ENCODE peak calls at places on chromosomes 16 and 17, in four cellular contexts. One of them, this sample, is unnamed.
A peak's percentile ranks its signal among the peaks of the same experiment; 100 is the strongest.

GRCh38 chr17:55155867-55156560 is 108.7 kb upstream of the HLF start:
- DNase-seq in thoracic aorta: no peak
- DNase-seq in endodermal cell: no peak
- DNase-seq in tibial artery: no peak
- DNase-seq in this sample: no peak

GRCh38 chr16:18979936-18980335 is 3.8 kb upstream of the TMC7 start:
- DNase-seq in tibial artery: no peak
- DNase-seq in endodermal cell: no peak
- DNase-seq in thoracic aorta: no peak
- DNase-seq in this sample: no peak

GRCh38 chr17:46028374-46028773 is 29.3 kb downstream of the STH start:
- DNase-seq in thoracic aorta: no peak
- DNase-seq in endodermal cell: no peak
- DNase-seq in tibial artery: no peak
- DNase-seq in this sample: no peak

GRCh38 chr16:25014500-25015147 is 545 bp downstream of the ARHGAP17 start:
- DNase-seq in endodermal cell: peak; percentile 83
- DNase-seq in thoracic aorta: no peak
- DNase-seq in tibial artery: peak; percentile 52
- DNase-seq in this sample: peak; percentile 57

GRCh38 chr17:83155128-83156081 is 76.0 kb downstream of the METRNL start:
- DNase-seq in tibial artery: peak; percentile 69
- DNase-seq in thoracic aorta: no peak
- DNase-seq in endodermal cell: peak; percentile 54
- DNase-seq in this sample: no peak

GRCh38 chr17:45052052-45052772 is 780 bp upstream of the DCAKD start:
- DNase-seq in endodermal cell: peak; percentile 85
- DNase-seq in tibial artery: peak; percentile 39
- DNase-seq in thoracic aorta: no peak
- DNase-seq in this sample: peak; percentile 55

GRCh38 chr17:36920032-36921000 is 17.0 kb upstream of the LHX1 start:
- DNase-seq in thoracic aorta: no peak
- DNase-seq in endodermal cell: peak; percentile 76
- DNase-seq in tibial artery: no peak
- DNase-seq in this sample: no peak

GRCh38 chr17:19342611-19343255 is 19.8 kb downstream of the B9D1 start:
- DNase-seq in tibial artery: no peak
- DNase-seq in endodermal cell: peak; percentile 55
- DNase-seq in thoracic aorta: no peak
- DNase-seq in this sample: no peak

GRCh38 chr16:49788505-49788904 is 67.4 kb downstream of the ZNF423 start:
- DNase-seq in endodermal cell: no peak
- DNase-seq in thoracic aorta: no peak
- DNase-seq in tibial artery: no peak
- DNase-seq in this sample: no peak

GRCh38 chr17:44941712-44942331 is 5.8 kb downstream of the KIF18B start:
- DNase-seq in endodermal cell: peak; percentile 56
- DNase-seq in tibial artery: no peak
- DNase-seq in thoracic aorta: no peak
- DNase-seq in this sample: peak; percentile 22

GRCh38 chr17:83079340-83079747 is at the start of gene METRNL:
- DNase-seq in endodermal cell: peak; percentile 94
- DNase-seq in thoracic aorta: no peak
- DNase-seq in tibial artery: peak; percentile 72
- DNase-seq in this sample: peak; percentile 87

GRCh38 chr17:63774141-63774981 is at the start of gene DDX42:
- DNase-seq in endodermal cell: peak; percentile 98
- DNase-seq in thoracic aorta: peak; percentile 53
- DNase-seq in tibial artery: peak; percentile 84
- DNase-seq in this sample: peak; percentile 91

GRCh38 chr16:53099318-53100130 is 44.7 kb downstream of the CHD9 start:
- DNase-seq in tibial artery: peak; percentile 92
- DNase-seq in thoracic aorta: peak; percentile 66
- DNase-seq in endodermal cell: peak; percentile 97
- DNase-seq in this sample: peak; percentile 96

GRCh38 chr17:29179232-29180036 is 764 bp downstream of the MYO18A start:
- DNase-seq in endodermal cell: peak; percentile 98
- DNase-seq in thoracic aorta: no peak
- DNase-seq in tibial artery: no peak
- DNase-seq in this sample: peak; percentile 83

GRCh38 chr17:45841883-45842525 is 2.7 kb upstream of the SPPL2C start:
- DNase-seq in tibial artery: no peak
- DNase-seq in endodermal cell: no peak
- DNase-seq in thoracic aorta: no peak
- DNase-seq in this sample: no peak

GRCh38 chr16:22141746-22142145 is 20.6 kb upstream of the SDR42E2 start:
- DNase-seq in endodermal cell: peak; percentile 82
- DNase-seq in thoracic aorta: no peak
- DNase-seq in tibial artery: no peak
- DNase-seq in this sample: no peak

GRCh38 chr17:35254107-35254802 is 11.4 kb downstream of the SLFN5 start:
- DNase-seq in thoracic aorta: peak; percentile 56
- DNase-seq in endodermal cell: peak; percentile 18
- DNase-seq in tibial artery: peak; percentile 85
- DNase-seq in this sample: peak; percentile 53

GRCh38 chr16:46768809-46769208 is 20.7 kb upstream of the MYLK3 start:
- DNase-seq in tibial artery: no peak
- DNase-seq in thoracic aorta: no peak
- DNase-seq in endodermal cell: no peak
- DNase-seq in this sample: no peak

GRCh38 chr17:17098426-17099035 is 56.3 kb downstream of the MPRIP start:
- DNase-seq in tibial artery: peak; percentile 47
- DNase-seq in thoracic aorta: no peak
- DNase-seq in endodermal cell: no peak
- DNase-seq in this sample: no peak

GRCh38 chr17:81037026-81037782 is 2.3 kb downstream of the BAIAP2 start:
- DNase-seq in endodermal cell: no peak
- DNase-seq in tibial artery: peak; percentile 68
- DNase-seq in thoracic aorta: peak; percentile 48
- DNase-seq in this sample: peak; percentile 88

GRCh38 chr17:77888242-77889134 is 70.0 kb upstream of the TNRC6C start:
- DNase-seq in tibial artery: no peak
- DNase-seq in thoracic aorta: no peak
- DNase-seq in endodermal cell: no peak
- DNase-seq in this sample: peak; percentile 24

GRCh38 chr17:28343491-28343932 is 8.0 kb downstream of the TNFAIP1 start:
- DNase-seq in endodermal cell: no peak
- DNase-seq in tibial artery: no peak
- DNase-seq in thoracic aorta: no peak
- DNase-seq in this sample: no peak

DNA sequence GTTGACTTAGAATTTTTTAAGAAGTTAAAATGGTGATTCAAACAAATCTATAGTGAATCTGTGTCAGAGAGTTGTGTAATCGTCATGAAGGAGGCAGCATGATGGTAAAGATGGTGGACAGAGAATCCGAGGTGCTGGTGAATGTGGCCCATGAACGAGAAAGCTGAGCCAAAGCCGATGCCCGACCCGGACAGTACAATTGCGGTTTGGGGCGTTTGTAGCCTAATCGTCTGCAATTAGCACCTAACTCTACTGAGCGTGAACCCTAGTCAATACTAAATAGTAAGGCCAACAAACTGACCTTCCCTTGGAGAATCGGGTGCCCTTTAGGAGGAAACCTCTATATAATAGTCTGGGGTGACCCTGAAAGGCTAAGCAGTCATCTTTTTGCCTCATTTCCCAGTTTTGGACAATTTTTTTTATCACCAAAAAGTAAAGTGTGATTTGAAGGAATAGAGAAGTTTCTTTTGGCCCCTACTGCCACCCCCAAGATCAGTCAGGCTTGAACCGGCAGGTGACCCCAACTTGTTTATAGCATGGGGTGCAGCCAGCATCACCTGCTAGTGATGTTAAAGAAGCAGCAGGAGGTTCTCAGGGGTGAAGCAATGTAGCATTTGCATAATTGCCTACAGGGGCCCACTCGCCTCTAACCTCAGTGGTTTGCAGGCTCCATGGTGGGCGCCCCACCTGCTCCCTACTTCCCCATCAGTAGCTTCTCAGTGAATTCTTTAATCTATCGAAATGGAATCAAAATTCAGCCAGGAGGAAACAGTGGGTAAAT is 11.3 kb downstream of the IRF8 start:
- DNase-seq in endodermal cell: no peak
- DNase-seq in tibial artery: peak; percentile 10
- DNase-seq in thoracic aorta: no peak
- DNase-seq in this sample: no peak
- H3K4me1 ChIP-seq in endodermal cell: no peaks in the 10 kb centered on the region
- H3K4me1 ChIP-seq in tibial artery: no peaks in the 10 kb centered on the region
- H3K4me1 ChIP-seq in thoracic aorta: no peaks in the 10 kb centered on the region
- H3K4me1 ChIP-seq in this sample: peaks cover 37% of the 10 kb centered on the region

GRCh38 chr16:1940273-1941161 is 2.5 kb downstream of the MSRB1 start:
- DNase-seq in tibial artery: no peak
- DNase-seq in endodermal cell: peak; percentile 35
- DNase-seq in thoracic aorta: no peak
- DNase-seq in this sample: no peak
- H3K4me1 ChIP-seq in tibial artery: peaks cover 21% of the 10 kb centered on the region
- H3K4me1 ChIP-seq in endodermal cell: no peaks in the 10 kb centered on the region
- H3K4me1 ChIP-seq in thoracic aorta: peaks cover 13% of the 10 kb centered on the region
- H3K4me1 ChIP-seq in this sample: peaks cover 17% of the 10 kb centered on the region

DNA sequence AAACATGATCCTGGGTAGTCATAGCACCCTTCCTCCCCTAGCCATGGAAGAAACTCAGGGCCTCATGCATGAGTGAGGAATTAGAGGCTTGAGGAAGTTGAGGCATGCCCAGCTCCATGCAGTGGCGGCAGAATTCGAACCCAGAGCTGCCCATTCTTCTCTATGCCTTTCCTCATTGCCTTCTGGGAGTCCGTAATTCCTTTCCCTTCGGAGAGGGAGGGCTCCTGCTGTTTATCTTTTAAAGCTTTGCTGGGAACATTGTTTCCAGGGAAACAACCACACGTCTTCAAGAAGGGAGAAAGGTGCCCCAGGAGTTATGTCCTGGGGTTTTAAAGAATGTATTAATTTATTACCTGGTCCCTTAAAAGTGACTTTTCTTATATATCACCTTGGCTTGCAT is 8.5 kb downstream of the CRISPLD2 start:
- DNase-seq in tibial artery: no peak
- DNase-seq in endodermal cell: no peak
- DNase-seq in thoracic aorta: no peak
- DNase-seq in this sample: no peak
- H3K4me1 ChIP-seq in tibial artery: peaks cover 11% of the 10 kb centered on the region
- H3K4me1 ChIP-seq in endodermal cell: no peaks in the 10 kb centered on the region
- H3K4me1 ChIP-seq in thoracic aorta: peaks cover 27% of the 10 kb centered on the region
- H3K4me1 ChIP-seq in this sample: peaks cover 37% of the 10 kb centered on the region

GRCh38 chr16:89314357-89314756 is 96.9 kb downstream of the ZNF778 start:
- DNase-seq in thoracic aorta: no peak
- DNase-seq in endodermal cell: no peak
- DNase-seq in tibial artery: no peak
- DNase-seq in this sample: no peak
- H3K4me1 ChIP-seq in thoracic aorta: peaks cover 39% of the 10 kb centered on the region
- H3K4me1 ChIP-seq in endodermal cell: peaks cover 4% of the 10 kb centered on the region
- H3K4me1 ChIP-seq in tibial artery: peaks cover 30% of the 10 kb centered on the region
- H3K4me1 ChIP-seq in this sample: peaks cover 79% of the 10 kb centered on the region

DNA sequence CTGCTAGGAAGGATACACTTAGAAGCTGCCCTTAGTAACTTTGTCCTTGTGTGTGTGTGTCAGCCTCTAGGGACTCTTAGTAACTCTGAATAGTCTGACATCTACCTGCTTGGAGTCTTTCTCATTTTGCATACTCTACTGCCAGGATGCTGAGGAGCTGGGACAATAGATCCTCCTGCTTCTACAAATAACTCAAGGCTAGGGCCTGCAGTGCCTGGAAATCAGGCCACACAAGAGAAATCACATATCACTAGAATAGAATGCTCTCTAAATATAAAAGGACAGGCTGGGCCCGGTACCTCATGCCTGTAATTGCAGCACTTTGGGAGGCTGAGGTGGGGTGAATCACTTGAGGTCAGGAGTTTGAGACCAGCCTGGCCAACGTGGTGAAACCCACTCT is 38.5 kb upstream of the SLC25A19 start:
- DNase-seq in endodermal cell: no peak
- DNase-seq in thoracic aorta: no peak
- DNase-seq in tibial artery: no peak
- DNase-seq in this sample: no peak
- H3K4me1 ChIP-seq in endodermal cell: no peaks in the 10 kb centered on the region
- H3K4me1 ChIP-seq in thoracic aorta: peaks cover 21% of the 10 kb centered on the region
- H3K4me1 ChIP-seq in tibial artery: no peaks in the 10 kb centered on the region
- H3K4me1 ChIP-seq in this sample: peaks cover 42% of the 10 kb centered on the region

DNA sequence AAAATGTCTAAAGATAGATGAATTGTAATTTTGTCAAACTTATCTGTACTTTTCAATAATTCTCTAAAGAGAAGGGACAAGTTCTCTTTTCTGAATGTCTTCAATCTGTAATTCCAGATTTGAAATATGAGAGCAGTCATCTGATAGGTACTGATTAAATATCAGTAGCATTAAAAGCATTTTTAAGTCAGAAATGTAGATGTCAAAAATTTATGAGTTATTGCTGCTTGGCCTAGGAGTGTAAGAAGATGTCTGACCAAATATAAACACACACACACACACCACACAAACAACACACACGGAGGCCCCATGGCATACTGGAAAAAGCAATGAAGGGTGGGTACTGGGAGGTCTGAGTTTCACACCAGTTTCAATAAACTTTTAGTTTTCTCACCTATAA is 2.4 kb upstream of the TOB1 start:
- DNase-seq in tibial artery: no peak
- DNase-seq in endodermal cell: no peak
- DNase-seq in thoracic aorta: no peak
- DNase-seq in this sample: no peak
- H3K4me1 ChIP-seq in tibial artery: peaks cover 22% of the 10 kb centered on the region
- H3K4me1 ChIP-seq in endodermal cell: no peaks in the 10 kb centered on the region
- H3K4me1 ChIP-seq in thoracic aorta: peaks cover 49% of the 10 kb centered on the region
- H3K4me1 ChIP-seq in this sample: peaks cover 40% of the 10 kb centered on the region

GRCh38 chr16:30401768-30402425 is 5.5 kb upstream of the ZNF771 start:
- DNase-seq in tibial artery: no peak
- DNase-seq in thoracic aorta: no peak
- DNase-seq in endodermal cell: no peak
- DNase-seq in this sample: no peak
- H3K4me1 ChIP-seq in tibial artery: peaks cover 11% of the 10 kb centered on the region
- H3K4me1 ChIP-seq in thoracic aorta: peaks cover 22% of the 10 kb centered on the region
- H3K4me1 ChIP-seq in endodermal cell: no peaks in the 10 kb centered on the region
- H3K4me1 ChIP-seq in this sample: peaks cover 28% of the 10 kb centered on the region

GRCh38 chr17:10046259-10046658 is 141.2 kb upstream of the RCVRN start:
- DNase-seq in tibial artery: no peak
- DNase-seq in endodermal cell: no peak
- DNase-seq in thoracic aorta: no peak
- DNase-seq in this sample: no peak
- H3K4me1 ChIP-seq in tibial artery: no peaks in the 10 kb centered on the region
- H3K4me1 ChIP-seq in endodermal cell: no peaks in the 10 kb centered on the region
- H3K4me1 ChIP-seq in thoracic aorta: no peaks in the 10 kb centered on the region
- H3K4me1 ChIP-seq in this sample: peaks cover 7% of the 10 kb centered on the region

GRCh38 chr17:39838784-39839183 is 25.3 kb downstream of the IKZF3 start:
- DNase-seq in thoracic aorta: no peak
- DNase-seq in endodermal cell: no peak
- DNase-seq in tibial artery: no peak
- DNase-seq in this sample: no peak

GRCh38 chr17:39836117-39836516 is 28.0 kb downstream of the IKZF3 start:
- DNase-seq in tibial artery: no peak
- DNase-seq in endodermal cell: no peak
- DNase-seq in thoracic aorta: no peak
- DNase-seq in this sample: no peak

GRCh38 chr17:39838057-39838456 is 26.1 kb downstream of the IKZF3 start:
- DNase-seq in endodermal cell: no peak
- DNase-seq in thoracic aorta: no peak
- DNase-seq in tibial artery: no peak
- DNase-seq in this sample: no peak

GRCh38 chr17:39834017-39834416 is 30.1 kb downstream of the IKZF3 start:
- DNase-seq in thoracic aorta: no peak
- DNase-seq in endodermal cell: no peak
- DNase-seq in tibial artery: no peak
- DNase-seq in this sample: no peak

GRCh38 chr17:39835038-39835786 is 28.9 kb downstream of the IKZF3 start:
- DNase-seq in thoracic aorta: no peak
- DNase-seq in tibial artery: no peak
- DNase-seq in endodermal cell: peak; percentile 80
- DNase-seq in this sample: no peak
- H3K4me1 ChIP-seq in thoracic aorta: no peaks in the 10 kb centered on the region
- H3K4me1 ChIP-seq in tibial artery: no peaks in the 10 kb centered on the region
- H3K4me1 ChIP-seq in endodermal cell: no peaks in the 10 kb centered on the region
- H3K4me1 ChIP-seq in this sample: no peaks in the 10 kb centered on the region